ENCODE peak calls at places on chromosomes 12 and 14, in seven cellular contexts. X, J, W, Y, T, K and R are unnamed samples. For H3K36me3, the result is how much of the 10 kb centered on the place peaks cover.

GRCh38 chr14:54767450-54767849 is 135.2 kb downstream of the GCH1 start:
- DNase-seq in T (no peak), Y (no peak), W (peak), K (no peak), X (no peak), J (no peak), R (no peak)

GRCh38 chr12:31750747-31751039 is 21.9 kb upstream of the AMN1 start:
- DNase-seq in J (no peak), X (no peak), Y (no peak), W (no peak), K (no peak), T (no peak), R (no peak)

GRCh38 chr12:16939871-16940306 is 333.9 kb upstream of the LMO3 start:
- DNase-seq in J (peak), K (peak), W (no peak), Y (peak), T (peak), X (peak), R (no peak)

GRCh38 chr12:122635471-122635870 is 67.7 kb downstream of the HCAR2 start:
- DNase-seq in K (no peak), X (no peak), T (no peak), J (no peak), Y (no peak), W (no peak), R (no peak)

GRCh38 chr12:2666411-2666810 is 128.4 kb upstream of the FKBP4 start:
- DNase-seq in J (no peak), W (peak), Y (no peak), K (no peak), X (no peak), T (no peak), R (no peak)

GRCh38 chr12:2395352-2395977 is 342.7 kb downstream of the CACNA1C start:
- DNase-seq in X (peak), T (no peak), W (no peak), K (peak), J (peak), Y (peak), R (no peak)

GRCh38 chr14:34580381-34580780 is 40.9 kb upstream of the EAPP start:
- DNase-seq in Y (no peak), T (no peak), X (no peak), K (no peak), W (peak), J (no peak), R (no peak)

GRCh38 chr14:75295491-75296338 is 17.1 kb downstream of the FOS start:
- DNase-seq in T (no peak), W (peak), K (peak), X (no peak), Y (peak), J (peak), R (peak)

GRCh38 chr12:111407371-111408115 is 1.8 kb downstream of the SH2B3 start:
- DNase-seq in T (no peak), J (no peak), Y (no peak), W (no peak), X (no peak), K (no peak), R (no peak)

DNA sequence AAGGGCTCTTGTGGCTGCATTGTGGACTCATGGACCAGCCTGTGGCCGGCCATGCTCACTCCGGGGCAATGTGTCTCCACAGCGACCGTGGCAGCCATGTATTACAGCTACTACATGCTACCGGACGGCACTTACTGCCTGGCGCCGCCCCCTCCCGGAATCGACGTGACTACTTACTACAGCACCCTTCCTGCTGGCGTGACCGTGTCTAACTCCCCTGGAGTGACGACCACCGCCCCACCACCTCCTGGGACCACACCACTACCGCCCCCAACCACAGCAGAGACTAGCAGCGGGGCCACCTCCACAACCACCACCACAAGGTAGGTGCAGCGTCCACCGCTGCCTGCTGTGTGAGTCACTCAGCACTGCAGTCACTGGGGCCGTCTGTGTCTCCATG is 42.2 kb downstream of the SFSWAP start:
- DNase-seq in K (no peak), T (no peak), Y (no peak), X (no peak), W (no peak), J (no peak), R (no peak)
- H3K36me3 ChIP-seq in K (under half), T (under half), Y (half or more), X (half or more), W (half or more), J (half or more), R (under half)

GRCh38 chr14:71665157-71665556 is 267.1 kb upstream of the RGS6 start:
- DNase-seq in X (no peak), T (no peak), W (no peak), J (no peak), K (no peak), Y (no peak), R (no peak)
- TF ChIP-seq POLR2AphosphoS5 in X (no peak), T (no peak), W (no peak), J (no peak), K (no peak), Y (no peak), R (no peak)

GRCh38 chr12:49655595-49656236 is 32.4 kb downstream of the PRPF40B start:
- DNase-seq in J (no peak), Y (no peak), W (no peak), X (no peak), T (no peak), K (no peak), R (no peak)
- H3K36me3 ChIP-seq in J (under half), Y (under half), W (under half), X (under half), T (half or more), K (under half), R (under half)

DNA sequence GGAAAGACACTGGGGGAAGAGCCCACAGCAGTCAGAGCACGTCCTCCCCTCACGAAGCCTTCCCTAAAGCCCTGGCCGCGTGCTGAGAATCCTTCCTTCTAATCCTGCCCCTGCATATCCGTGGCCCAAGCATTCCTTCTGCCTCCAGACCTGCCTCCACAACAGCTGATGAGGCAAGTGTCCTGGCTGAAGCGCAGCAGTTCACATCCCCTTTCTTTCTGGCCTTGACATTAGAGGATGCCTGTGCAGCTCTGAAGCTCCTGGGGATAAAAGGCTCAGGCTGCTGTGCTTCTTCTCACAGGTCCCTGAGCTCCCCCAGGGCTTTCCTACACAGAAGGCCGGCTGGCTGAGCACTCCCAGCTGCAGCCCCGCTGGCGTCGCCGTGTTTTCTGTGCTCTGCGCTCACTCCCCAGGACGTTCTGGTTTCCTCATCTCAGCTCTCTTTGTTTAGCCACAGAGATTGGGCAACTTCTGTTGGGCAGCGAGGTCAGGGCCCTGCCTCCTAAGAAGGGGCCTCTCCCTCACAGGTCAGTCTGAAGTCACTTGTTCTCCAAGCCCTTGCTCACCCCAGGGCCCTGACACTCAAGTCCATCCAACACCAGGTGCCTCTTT is 45.8 kb downstream of the NINJ2 start:
- DNase-seq in J (no peak), K (peak), X (no peak), T (no peak), W (peak), Y (peak), R (no peak)
- TF ChIP-seq POLR2AphosphoS5 in J (no peak), K (no peak), X (no peak), T (no peak), W (no peak), Y (peak), R (no peak)

GRCh38 chr12:48142818-48143674 is 14.3 kb downstream of the ASB8 start:
- DNase-seq in X (no peak), J (peak), Y (no peak), W (no peak), T (no peak), K (no peak), R (no peak)
- H3K36me3 ChIP-seq in X (half or more), J (under half), Y (half or more), W (half or more), T (under half), K (under half), R (under half)

DNA sequence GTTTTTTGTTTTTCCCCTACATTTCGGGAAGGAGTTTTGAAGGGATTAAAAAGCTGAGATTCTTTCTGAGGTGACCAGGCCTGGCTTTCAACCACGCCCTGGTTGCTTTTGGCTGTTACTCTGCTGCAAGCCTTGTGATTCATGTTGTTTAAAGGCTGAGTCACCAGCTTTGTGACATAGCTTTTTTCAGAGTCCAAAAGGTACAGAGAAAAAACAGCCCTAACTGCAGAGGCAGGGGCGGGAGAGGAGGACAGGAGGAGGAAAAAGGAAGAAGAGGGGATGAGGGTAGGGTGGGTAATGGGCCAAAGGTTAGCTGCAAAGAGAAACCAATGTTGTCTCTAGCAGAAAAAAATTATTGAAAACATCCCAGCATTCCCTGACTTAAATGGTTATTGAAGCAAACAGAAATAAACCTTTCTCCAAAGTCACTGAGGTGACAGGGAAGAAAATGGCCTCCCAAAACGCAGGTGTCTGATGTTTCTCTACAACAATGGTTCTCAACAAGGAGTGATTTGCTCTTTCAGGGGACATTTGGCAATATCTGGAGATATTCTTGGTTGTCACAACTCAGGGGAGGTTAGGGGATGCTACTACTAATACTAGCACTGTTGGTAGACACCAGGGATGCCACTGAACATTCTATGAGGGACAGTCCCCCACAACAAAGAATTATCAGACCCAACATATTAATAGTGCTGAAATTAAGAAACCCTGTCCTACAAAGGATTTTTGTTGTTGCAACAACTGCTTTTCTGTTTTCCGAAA is 2.1 kb upstream of the UBC start:
- DNase-seq in K (peak), Y (peak), T (no peak), X (peak), W (peak), J (peak), R (peak)
- TF ChIP-seq POLR2AphosphoS5 in K (peak), Y (peak), T (peak), X (peak), W (peak), J (no peak), R (peak)

GRCh38 chr12:70271025-70271424 is 27.8 kb downstream of the CNOT2 start:
- DNase-seq in X (no peak), J (no peak), T (no peak), Y (no peak), K (no peak), W (no peak), R (no peak)
- H3K36me3 ChIP-seq in X (under half), J (under half), T (under half), Y (under half), K (under half), W (under half), R (under half)

GRCh38 chr14:91153360-91153759 is 39.5 kb downstream of the DGLUCY start:
- DNase-seq in Y (no peak), W (no peak), X (no peak), K (peak), T (no peak), J (no peak), R (no peak)

GRCh38 chr14:91152499-91152898 is 38.6 kb downstream of the DGLUCY start:
- DNase-seq in J (no peak), T (no peak), X (no peak), W (no peak), K (no peak), Y (no peak), R (no peak)

GRCh38 chr14:91155626-91156089 is 41.8 kb downstream of the DGLUCY start:
- DNase-seq in X (no peak), J (no peak), T (no peak), Y (no peak), K (no peak), W (no peak), R (no peak)

GRCh38 chr14:91158091-91158790 is 44.4 kb downstream of the DGLUCY start:
- DNase-seq in J (no peak), Y (peak), K (peak), T (no peak), X (no peak), W (no peak), R (peak)

DNA sequence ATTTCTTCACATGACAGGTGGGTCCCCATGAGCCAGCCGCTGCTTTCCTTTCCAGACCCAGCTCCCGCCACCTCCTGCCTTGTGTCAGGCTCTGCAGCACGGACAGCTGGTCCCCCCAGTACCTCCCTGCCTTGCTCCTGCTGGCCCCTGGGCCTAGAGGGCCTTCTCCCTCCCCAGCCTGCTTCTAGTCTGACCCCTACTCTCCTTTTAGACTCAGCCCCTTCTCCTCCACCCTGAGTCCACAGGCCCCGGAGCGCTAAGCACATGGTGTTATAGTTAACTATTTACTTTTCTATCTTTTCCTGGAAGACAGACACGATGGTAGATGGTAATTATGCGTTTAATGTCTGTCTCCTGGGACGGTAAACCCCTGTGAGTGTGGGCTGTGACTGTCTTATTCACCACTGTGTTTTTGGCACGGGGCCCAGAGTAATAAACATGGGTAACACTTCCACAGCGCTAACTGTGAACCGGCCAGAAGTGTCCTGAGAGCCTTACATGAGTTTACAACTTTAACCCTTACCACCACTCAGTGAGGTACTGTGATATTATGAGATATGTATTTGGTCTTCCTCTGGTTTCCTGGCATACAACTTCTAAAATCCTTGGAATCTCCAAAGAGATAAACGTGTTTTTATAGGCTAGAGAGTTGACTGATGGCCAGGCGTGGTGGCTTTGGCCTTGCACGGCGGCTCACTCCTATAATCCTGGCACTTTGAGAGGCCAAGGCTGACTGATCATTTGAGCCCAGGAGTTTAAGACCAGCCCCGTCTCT is 41.2 kb downstream of the DGLUCY start:
- DNase-seq in Y (peak), K (peak), J (no peak), T (no peak), X (peak), W (peak), R (peak)
- TF ChIP-seq POLR2AphosphoS5 in Y (no peak), K (peak), J (no peak), T (no peak), X (no peak), W (no peak), R (peak)